ENCODE peak calls at places on chromosomes 16 and 17, in nine cellular contexts. T is heart right ventricle; I is activated T-helper 2 cell treated with anti-CD3 and anti-CD28 coated beads, Interferon-gamma antibody, Interleukin-2, Interleukin-4, amounts not matched to agents 10 μg/mL and 5 μg/mL and 100 μg/mL, durations not matched to agents 14 hours and 24 hours and 36 hours; F is NCI-H1105 treated with DMSO at 0.1 percent for 48 hours; G is caudate nucleus; K is SJCRH30; C is CD4-positive, alpha-beta T cell; O is iPS-NIHi11; N is effector CD4-positive, alpha-beta T cell. Y is an unnamed sample.

GRCh38 chr17:79797492-79798295 is 817 bp upstream of the CBX8 start:
- DNase-seq in G (no peak), T (peak), O (no peak), K (peak), N (no peak), F (peak), C (no peak), I (no peak), Y (no peak)

GRCh38 chr16:73713817-73714495 is 582.7 kb upstream of the PSMD7 start:
- DNase-seq in O (peak), K (peak), T (peak), F (peak), G (no peak), I (no peak), N (no peak), C (no peak), Y (no peak)

GRCh38 chr16:87780385-87780989 is 14.7 kb upstream of the KLHDC4 start:
- DNase-seq in O (no peak), G (no peak), I (peak), C (peak), N (peak), K (no peak), F (no peak), T (no peak), Y (no peak)

GRCh38 chr16:55470533-55471371 is 8.2 kb upstream of the MMP2 start:
- DNase-seq in C (no peak), I (no peak), O (no peak), K (no peak), T (no peak), G (no peak), N (no peak), F (no peak), Y (no peak)

GRCh38 chr17:28901866-28902818 is 737 bp downstream of the DHRS13 start:
- DNase-seq in O (peak), F (peak), T (peak), C (peak), N (peak), K (peak), G (no peak), I (no peak), Y (no peak)

GRCh38 chr17:39751637-39752036 is 13.9 kb downstream of the GRB7 start:
- DNase-seq in O (no peak), N (no peak), F (no peak), I (no peak), C (no peak), K (no peak), T (no peak), G (no peak), Y (peak)

GRCh38 chr16:85304337-85304736 is 192.1 kb upstream of the CIBAR2 start:
- DNase-seq in G (no peak), O (no peak), F (peak), N (no peak), K (no peak), I (no peak), T (no peak), C (no peak), Y (no peak)

GRCh38 chr17:14308965-14309879 is 8.3 kb downstream of the HS3ST3B1 start:
- DNase-seq in G (peak), F (peak), N (peak), I (peak), T (peak), K (peak), O (peak), C (peak), Y (peak)

GRCh38 chr17:73759324-73760185 is 115.3 kb upstream of the SDK2 start:
- DNase-seq in C (no peak), G (no peak), O (no peak), K (peak), I (no peak), F (peak), T (no peak), N (no peak), Y (no peak)

GRCh38 chr16:46882940-46883307 is 1.2 kb upstream of the GPT2 start:
- DNase-seq in I (no peak), N (no peak), K (no peak), C (no peak), G (no peak), T (no peak), O (no peak), F (no peak), Y (no peak)

GRCh38 chr16:67277999-67278772 is 1.1 kb upstream of the PLEKHG4 start:
- DNase-seq in K (no peak), F (no peak), T (no peak), C (no peak), O (no peak), N (no peak), G (no peak), I (no peak), Y (peak)

GRCh38 chr17:57943140-57943539 is 12.1 kb downstream of the CUEDC1 start:
- DNase-seq in G (no peak), C (no peak), O (no peak), F (no peak), I (no peak), N (no peak), T (peak), K (no peak), Y (no peak)

GRCh38 chr17:29826045-29826692 is 103.9 kb downstream of the SSH2 start:
- DNase-seq in F (peak), T (no peak), C (no peak), G (no peak), I (no peak), K (no peak), O (no peak), N (no peak), Y (no peak)

GRCh38 chr16:14392960-14393359 is 237.1 kb downstream of the PARN start:
- DNase-seq in F (no peak), I (no peak), K (no peak), O (peak), N (no peak), G (no peak), T (no peak), C (no peak), Y (no peak)

GRCh38 chr16:82699262-82699661 is 72.5 kb downstream of the CDH13 start:
- DNase-seq in K (no peak), T (no peak), C (no peak), I (no peak), N (no peak), F (no peak), O (no peak), G (no peak), Y (no peak)

GRCh38 chr16:81654346-81654745 is 124.7 kb upstream of the PLCG2 start:
- DNase-seq in F (no peak), O (no peak), N (no peak), T (no peak), G (no peak), C (no peak), I (no peak), K (no peak), Y (no peak)

GRCh38 chr17:29828676-29829291 is 101.2 kb downstream of the SSH2 start:
- DNase-seq in T (no peak), G (no peak), F (no peak), O (no peak), C (no peak), K (no peak), N (no peak), I (no peak), Y (no peak)

GRCh38 chr16:27290582-27290981 is 22.0 kb upstream of the NSMCE1 start:
- DNase-seq in N (no peak), T (no peak), C (no peak), K (no peak), G (no peak), I (no peak), F (no peak), O (no peak), Y (no peak)

GRCh38 chr16:88782454-88783390 is 2.3 kb downstream of the PIEZO1 start:
- DNase-seq in N (peak), C (no peak), K (no peak), O (no peak), G (peak), T (peak), F (no peak), I (no peak), Y (no peak)

GRCh38 chr17:39591958-39592954 is 15.5 kb downstream of the NEUROD2 start:
- DNase-seq in O (peak), K (peak), G (no peak), I (no peak), N (peak), F (peak), C (no peak), T (no peak), Y (no peak)

Y was measured in ovary.